ENCODE peak calls at places on chromosomes 5 and 9, in four cellular contexts. U, A, V and B are unnamed samples.

GRCh38 chr5:168530751-168531150 is 1.6 kb downstream of the FBLL1 start:
- DNase-seq in U (peak), A (no peak), V (no peak), B (no peak)

GRCh38 chr5:124133406-124133805 is 613.0 kb downstream of the ZNF608 start:
- DNase-seq in A (no peak), V (no peak), U (no peak), B (no peak)

GRCh38 chr5:132383984-132384383 is 14.5 kb downstream of the SLC22A5 start:
- DNase-seq in V (no peak), U (no peak), A (no peak), B (no peak)

GRCh38 chr9:125942111-125942510 is 194.9 kb downstream of the PBX3 start:
- DNase-seq in U (peak), V (no peak), A (no peak), B (no peak)

GRCh38 chr9:98998441-98999151 is 54.9 kb downstream of the COL15A1 start:
- DNase-seq in A (peak), V (peak), U (peak), B (peak)

GRCh38 chr9:123187131-123187530 is 81.3 kb downstream of the STRBP start:
- DNase-seq in U (no peak), A (no peak), V (no peak), B (no peak)

GRCh38 chr5:103424008-103424407 is 138.6 kb downstream of the NUDT12 start:
- DNase-seq in V (no peak), A (no peak), U (peak), B (no peak)

GRCh38 chr5:72166070-72166979 is 59.0 kb downstream of the MAP1B start:
- DNase-seq in V (peak), A (no peak), U (peak), B (peak)

GRCh38 chr9:36835271-36835996 is 198.6 kb downstream of the PAX5 start:
- DNase-seq in U (no peak), A (no peak), V (no peak), B (no peak)

GRCh38 chr5:95382843-95383242 is 8.3 kb upstream of the FAM81B start:
- DNase-seq in U (no peak), A (no peak), V (no peak), B (no peak)

GRCh38 chr5:167939686-167940085 is 351.8 kb upstream of the WWC1 start:
- DNase-seq in A (no peak), V (no peak), U (peak), B (no peak)

GRCh38 chr9:15253197-15253596 is 53.8 kb downstream of the TTC39B start:
- DNase-seq in V (no peak), U (peak), A (no peak), B (peak)

GRCh38 chr5:32474201-32474854 is 29.8 kb upstream of the ZFR start:
- DNase-seq in U (no peak), V (no peak), A (no peak), B (no peak)

GRCh38 chr9:19409406-19410194 is 791 bp downstream of the ACER2 start:
- DNase-seq in A (peak), U (no peak), V (peak), B (no peak)

GRCh38 chr5:111730659-111731382 is 26.2 kb downstream of the NREP start:
- DNase-seq in V (no peak), U (no peak), A (no peak), B (no peak)

GRCh38 chr5:1728846-1729245 is 70.8 kb downstream of the MRPL36 start:
- DNase-seq in U (no peak), A (no peak), V (no peak), B (no peak)

GRCh38 chr5:176596689-176597416 is 13.1 kb downstream of the GPRIN1 start:
- DNase-seq in U (no peak), V (peak), A (no peak), B (peak)

GRCh38 chr5:57181151-57181550 is 7.3 kb downstream of the GPBP1 start:
- DNase-seq in V (no peak), A (no peak), U (no peak), B (no peak)

GRCh38 chr5:57177479-57178156 is 3.8 kb downstream of the GPBP1 start:
- DNase-seq in V (no peak), U (no peak), A (no peak), B (no peak)

GRCh38 chr5:57176350-57176857 is 2.5 kb downstream of the GPBP1 start:
- DNase-seq in U (peak), V (no peak), A (no peak), B (peak)

GRCh38 chr5:57175586-57175985 is 1.7 kb downstream of the GPBP1 start:
- DNase-seq in U (no peak), V (no peak), A (no peak), B (no peak)

GRCh38 chr5:57179262-57179960 is 5.6 kb downstream of the GPBP1 start:
- DNase-seq in A (no peak), V (no peak), U (no peak), B (no peak)
- H3K4me3 ChIP-seq in A (no peak), V (peak), U (peak), B (peak)

GRCh38 chr5:149775785-149776184 is 45.7 kb downstream of the PPARGC1B start:
- DNase-seq in V (no peak), U (no peak), A (peak), B (peak)
- TF ChIP-seq CTCF in V (peak), U (peak), A (peak), B (peak)

GRCh38 chr5:181281984-181282316 is 21.0 kb upstream of the TRIM52 start:
- DNase-seq in V (no peak), U (no peak), A (no peak), B (no peak)

GRCh38 chr5:181282874-181283273 is 21.9 kb upstream of the TRIM52 start:
- DNase-seq in V (no peak), A (no peak), U (no peak), B (no peak)

GRCh38 chr5:181283347-181283746 is 22.4 kb upstream of the TRIM52 start:
- DNase-seq in V (no peak), U (no peak), A (no peak), B (no peak)

GRCh38 chr5:181281077-181281983 is 20.4 kb upstream of the TRIM52 start:
- DNase-seq in A (no peak), V (no peak), U (no peak), B (no peak)

GRCh38 chr5:181280251-181280762 is 19.4 kb upstream of the TRIM52 start:
- DNase-seq in V (no peak), U (no peak), A (no peak), B (no peak)
- H3K4me3 ChIP-seq in V (no peak), U (no peak), A (no peak), B (no peak)

GRCh38 chr5:113038714-113039113 is 62.1 kb downstream of the DCP2 start:
- DNase-seq in U (peak), A (no peak), V (no peak), B (peak)
- TF ChIP-seq CTCF in U (no peak), A (no peak), V (no peak), B (no peak)

DNA sequence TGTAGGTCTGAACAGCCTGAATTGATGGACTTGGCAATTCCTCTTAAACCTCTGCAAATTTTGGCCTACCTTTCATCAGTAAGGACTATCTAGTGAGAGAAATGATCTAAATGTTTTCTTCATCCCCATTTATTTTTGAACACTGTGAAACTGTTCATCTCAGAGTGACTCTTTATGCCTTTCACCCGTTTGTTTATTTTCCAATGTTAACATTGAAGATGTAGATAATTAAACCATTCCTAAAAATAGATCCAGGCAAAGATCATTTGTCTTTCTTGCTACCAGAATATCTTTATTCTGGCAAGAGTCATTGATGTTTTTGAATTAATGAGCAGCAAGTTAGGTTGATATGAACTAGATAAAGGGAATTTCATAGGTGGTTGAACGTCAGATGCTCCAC is 3.2 kb downstream of the CPEB4 start:
- DNase-seq in A (no peak), V (no peak), U (no peak), B (no peak)
- H3K4me3 ChIP-seq in A (peak), V (peak), U (peak), B (peak)

GRCh38 chr9:27524236-27524635 is at the start of gene IFNK:
- DNase-seq in V (no peak), A (no peak), U (no peak), B (no peak)
- TF ChIP-seq CTCF in V (no peak), A (no peak), U (no peak), B (no peak)

GRCh38 chr9:137605146-137606004 is at the start of gene ARRDC1:
- DNase-seq in U (peak), V (peak), A (peak), B (peak)

GRCh38 chr9:137606005-137606601 is 617 bp downstream of the ARRDC1 start:
- DNase-seq in V (peak), U (no peak), A (no peak), B (no peak)

GRCh38 chr9:137606734-137607138 is 1.2 kb downstream of the ARRDC1 start:
- DNase-seq in U (no peak), V (no peak), A (no peak), B (no peak)

GRCh38 chr9:137602661-137603060 is 2.8 kb upstream of the ARRDC1 start:
- DNase-seq in V (no peak), U (no peak), A (no peak), B (no peak)

DNA sequence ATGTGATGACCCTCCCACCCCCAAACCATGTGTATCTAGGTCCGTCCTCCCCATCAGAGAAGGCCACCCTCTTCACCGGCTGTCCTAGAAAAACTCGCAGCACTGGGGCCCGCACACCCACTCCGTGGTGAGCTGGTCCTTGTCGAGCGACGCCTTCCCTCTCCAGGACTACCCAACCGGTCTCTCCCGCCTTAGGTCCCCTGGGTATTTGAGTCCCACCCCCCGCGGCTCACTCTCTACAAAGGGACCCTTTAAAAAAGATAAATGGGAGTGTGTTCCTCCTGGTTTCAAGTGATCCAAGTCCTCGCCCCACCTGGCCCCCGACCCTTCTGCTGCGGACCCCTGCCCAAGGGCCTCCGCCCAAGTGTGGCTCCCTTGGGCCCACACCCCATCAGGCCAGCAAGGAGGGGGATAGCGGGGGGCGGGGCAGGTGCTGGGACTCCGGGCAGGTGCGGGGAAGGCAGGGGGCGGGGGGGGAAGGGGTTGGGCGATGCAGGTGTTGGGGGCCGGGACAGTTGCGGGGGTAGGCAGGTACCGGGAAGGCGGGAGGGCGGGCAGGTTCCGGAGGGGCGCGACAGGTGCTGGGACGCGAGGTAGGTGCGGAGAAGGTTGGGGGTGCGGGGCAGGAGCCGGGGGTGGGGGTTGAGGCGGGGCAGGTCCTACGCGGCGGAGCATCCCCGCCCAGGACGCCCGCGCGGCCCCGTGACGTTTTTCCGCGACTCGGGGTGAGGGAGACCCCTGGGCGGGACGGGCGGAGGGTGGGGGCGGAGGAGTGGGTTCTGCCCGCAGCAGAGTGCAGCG is 941 bp upstream of the ARRDC1 start:
- DNase-seq in U (no peak), V (no peak), A (no peak), B (no peak)
- H3K4me3 ChIP-seq in U (no peak), V (peak), A (peak), B (peak)